ENCODE peak calls at places on chromosomes 6 and 20, in five cellular contexts. One of them, this sample, is unnamed.

GRCh38 chr20:61658563-61658962 is 406.5 kb downstream of the CDH4 start:
- DNase-seq in head of caudate nucleus: no peak
- DNase-seq in posterior vena cava: no peak
- DNase-seq in T-helper 1 cell: no peak
- DNase-seq in Calu3: no peak
- DNase-seq in this sample: no peak

GRCh38 chr6:5220436-5220835 is 40.3 kb downstream of the LYRM4 start:
- DNase-seq in Calu3: no peak
- DNase-seq in T-helper 1 cell: no peak
- DNase-seq in head of caudate nucleus: no peak
- DNase-seq in posterior vena cava: no peak
- DNase-seq in this sample: no peak

GRCh38 chr6:24554474-24554873 is 59.7 kb downstream of the ALDH5A1 start:
- DNase-seq in Calu3: no peak
- DNase-seq in posterior vena cava: no peak
- DNase-seq in head of caudate nucleus: no peak
- DNase-seq in T-helper 1 cell: no peak
- DNase-seq in this sample: no peak

GRCh38 chr6:44116643-44117382 is 10.4 kb downstream of the MRPL14 start:
- DNase-seq in head of caudate nucleus: no peak
- DNase-seq in posterior vena cava: no peak
- DNase-seq in T-helper 1 cell: no peak
- DNase-seq in Calu3: no peak
- DNase-seq in this sample: no peak

GRCh38 chr6:43733471-43734293 is 36.3 kb upstream of the VEGFA start:
- DNase-seq in posterior vena cava: peak; percentile 47
- DNase-seq in T-helper 1 cell: no peak
- DNase-seq in Calu3: no peak
- DNase-seq in head of caudate nucleus: no peak
- DNase-seq in this sample: no peak

GRCh38 chr20:42906120-42906519 is 283.6 kb downstream of the PTPRT start:
- DNase-seq in Calu3: no peak
- DNase-seq in head of caudate nucleus: no peak
- DNase-seq in T-helper 1 cell: no peak
- DNase-seq in posterior vena cava: no peak
- DNase-seq in this sample: no peak

GRCh38 chr20:53706511-53707031 is 112.9 kb upstream of the ZNF217 start:
- DNase-seq in posterior vena cava: no peak
- DNase-seq in head of caudate nucleus: no peak
- DNase-seq in T-helper 1 cell: no peak
- DNase-seq in Calu3: no peak
- DNase-seq in this sample: no peak

GRCh38 chr6:169863149-169863525 is 111.7 kb downstream of the ERMARD start:
- DNase-seq in Calu3: no peak
- DNase-seq in posterior vena cava: peak; percentile 78
- DNase-seq in head of caudate nucleus: no peak
- DNase-seq in T-helper 1 cell: no peak
- DNase-seq in this sample: no peak

GRCh38 chr6:105429676-105430075 is 26.8 kb upstream of the PREP start:
- DNase-seq in T-helper 1 cell: no peak
- DNase-seq in head of caudate nucleus: no peak
- DNase-seq in posterior vena cava: no peak
- DNase-seq in Calu3: no peak
- DNase-seq in this sample: no peak

GRCh38 chr6:159969204-159969912 is 476 bp downstream of the IGF2R start:
- DNase-seq in Calu3: peak; percentile 38
- DNase-seq in head of caudate nucleus: peak; percentile 35
- DNase-seq in posterior vena cava: peak; percentile 86
- DNase-seq in T-helper 1 cell: peak; percentile 21
- DNase-seq in this sample: peak; percentile 42

GRCh38 chr20:45629496-45630100 is at the start of gene WFDC10A:
- DNase-seq in T-helper 1 cell: no peak
- DNase-seq in Calu3: peak; percentile 75
- DNase-seq in head of caudate nucleus: no peak
- DNase-seq in posterior vena cava: no peak
- DNase-seq in this sample: peak; percentile 47

GRCh38 chr6:27667016-27667415 is 194.1 kb upstream of the ZNF184 start:
- DNase-seq in posterior vena cava: no peak
- DNase-seq in Calu3: no peak
- DNase-seq in T-helper 1 cell: no peak
- DNase-seq in head of caudate nucleus: no peak
- DNase-seq in this sample: no peak

GRCh38 chr6:91659881-91660280 is 1073.0 kb upstream of the MAP3K7 start:
- DNase-seq in T-helper 1 cell: no peak
- DNase-seq in head of caudate nucleus: no peak
- DNase-seq in Calu3: no peak
- DNase-seq in posterior vena cava: no peak
- DNase-seq in this sample: no peak

GRCh38 chr6:19465240-19465639 is 371.9 kb upstream of the ID4 start:
- DNase-seq in head of caudate nucleus: no peak
- DNase-seq in T-helper 1 cell: no peak
- DNase-seq in posterior vena cava: no peak
- DNase-seq in Calu3: no peak
- DNase-seq in this sample: no peak

GRCh38 chr6:36129889-36130671 is at the start of gene MAPK13:
- DNase-seq in T-helper 1 cell: peak; percentile 48
- DNase-seq in posterior vena cava: no peak
- DNase-seq in Calu3: peak; percentile 74
- DNase-seq in head of caudate nucleus: no peak
- DNase-seq in this sample: peak; percentile 74

GRCh38 chr6:143949962-143950361 is 58.1 kb downstream of the PLAGL1 start:
- DNase-seq in T-helper 1 cell: no peak
- DNase-seq in posterior vena cava: no peak
- DNase-seq in head of caudate nucleus: no peak
- DNase-seq in Calu3: no peak
- DNase-seq in this sample: no peak

GRCh38 chr6:113997106-113997505 is 26.2 kb upstream of the HDAC2 start:
- DNase-seq in Calu3: no peak
- DNase-seq in head of caudate nucleus: no peak
- DNase-seq in T-helper 1 cell: no peak
- DNase-seq in posterior vena cava: no peak
- DNase-seq in this sample: no peak

GRCh38 chr20:39263076-39263475 is 300.9 kb downstream of the DHX35 start:
- DNase-seq in T-helper 1 cell: no peak
- DNase-seq in posterior vena cava: no peak
- DNase-seq in Calu3: no peak
- DNase-seq in head of caudate nucleus: no peak
- DNase-seq in this sample: no peak

GRCh38 chr6:141261016-141261671 is 871.6 kb upstream of the GJE1 start:
- DNase-seq in T-helper 1 cell: no peak
- DNase-seq in Calu3: peak; percentile 0
- DNase-seq in posterior vena cava: no peak
- DNase-seq in head of caudate nucleus: no peak
- DNase-seq in this sample: no peak

GRCh38 chr20:50389437-50389807 is 120.8 kb upstream of the PTPN1 start:
- DNase-seq in Calu3: no peak
- DNase-seq in T-helper 1 cell: no peak
- DNase-seq in head of caudate nucleus: no peak
- DNase-seq in posterior vena cava: no peak
- DNase-seq in this sample: peak; percentile 62

GRCh38 chr6:36717231-36717825 is 19.7 kb downstream of the RAB44 start:
- DNase-seq in posterior vena cava: peak; percentile 62
- DNase-seq in T-helper 1 cell: no peak
- DNase-seq in Calu3: no peak
- DNase-seq in head of caudate nucleus: no peak
- DNase-seq in this sample: no peak

GRCh38 chr6:109448615-109449014 is 7.0 kb downstream of the MICAL1 start:
- DNase-seq in T-helper 1 cell: no peak
- DNase-seq in head of caudate nucleus: no peak
- DNase-seq in posterior vena cava: no peak
- DNase-seq in Calu3: no peak
- DNase-seq in this sample: no peak